ENCODE peak calls at places on chromosomes 7 and 10, in ten cellular contexts. O, G, H, E, L, B, R, F, S and Z are unnamed samples.
A peak's percentile ranks its signal among the peaks of the same experiment; 100 is the strongest.

GRCh38 chr7:157140118-157140905 is 1.6 kb downstream of the UBE3C start:
- DNase-seq in O (peak; percentile 21), G (no peak), H (no peak), E (no peak), L (no peak), B (no peak), R (no peak), F (no peak), S (no peak), Z (no peak)

GRCh38 chr10:43262043-43262901 is 4.6 kb downstream of the RASGEF1A start:
- DNase-seq in O (no peak), G (no peak), H (peak; percentile 65), E (no peak), L (no peak), B (peak; percentile 54), R (no peak), F (no peak), S (peak; percentile 14), Z (no peak)

GRCh38 chr10:24988831-24989769 is 26.9 kb downstream of the ENKUR start:
- DNase-seq in O (no peak), G (no peak), H (no peak), E (no peak), L (no peak), B (no peak), R (no peak), F (no peak), S (no peak), Z (no peak)

GRCh38 chr7:96952974-96953391 is 52.4 kb upstream of the DLX6 start:
- DNase-seq in O (no peak), G (no peak), H (no peak), E (peak; percentile 31), L (no peak), B (no peak), R (no peak), F (no peak), S (no peak), Z (peak; percentile 23)

GRCh38 chr7:143015102-143015501 is 11.8 kb downstream of the OR9A2 start:
- DNase-seq in O (peak; percentile 71), G (no peak), H (no peak), E (no peak), L (no peak), B (no peak), R (peak; percentile 71), F (no peak), S (peak; percentile 22), Z (no peak)

GRCh38 chr7:121494531-121494930 is 98.4 kb upstream of the FAM3C start:
- DNase-seq in O (no peak), G (no peak), H (no peak), E (no peak), L (no peak), B (no peak), R (no peak), F (no peak), S (no peak), Z (no peak)

GRCh38 chr7:81264116-81264515 is 345.3 kb upstream of the SEMA3C start:
- DNase-seq in O (peak; percentile 1), G (peak; percentile 5), H (no peak), E (peak; percentile 67), L (no peak), B (no peak), R (no peak), F (no peak), S (no peak), Z (no peak)

GRCh38 chr7:96501318-96501717 is 179.4 kb upstream of the SLC25A13 start:
- DNase-seq in O (no peak), G (no peak), H (no peak), E (no peak), L (no peak), B (no peak), R (no peak), F (no peak), S (no peak), Z (no peak)

GRCh38 chr10:44703241-44704155 is 207.6 kb upstream of the TMEM72 start:
- DNase-seq in O (no peak), G (no peak), H (no peak), E (no peak), L (no peak), B (no peak), R (no peak), F (peak; percentile 81), S (no peak), Z (peak; percentile 25)

GRCh38 chr10:109820620-109821405 is 102.5 kb downstream of the XPNPEP1 start:
- DNase-seq in O (no peak), G (no peak), H (no peak), E (no peak), L (no peak), B (no peak), R (no peak), F (no peak), S (no peak), Z (no peak)

GRCh38 chr7:35379481-35379880 is 125.6 kb upstream of the TBX20 start:
- DNase-seq in O (no peak), G (no peak), H (no peak), E (no peak), L (no peak), B (no peak), R (no peak), F (no peak), S (no peak), Z (no peak)

GRCh38 chr10:119403927-119404326 is 138.6 kb downstream of the RGS10 start:
- DNase-seq in O (no peak), G (no peak), H (no peak), E (no peak), L (no peak), B (no peak), R (no peak), F (no peak), S (no peak), Z (no peak)
- TF ChIP-seq CTCF in O (no peak), G (no peak), H (peak; percentile 28), E (no peak), L (no peak), B (no peak), R (no peak), F (no peak), S (no peak), Z (no peak)

GRCh38 chr7:105677395-105677701 is 96.1 kb upstream of the EFCAB10 start:
- DNase-seq in O (no peak), G (no peak), H (no peak), E (no peak), L (no peak), B (no peak), R (no peak), F (no peak), S (no peak), Z (no peak)
- H3K27ac ChIP-seq in O (no peak overlapping the region), G (no peak overlapping the region), H (no peak overlapping the region), E (no peak overlapping the region), L (no peak overlapping the region), B (no peak overlapping the region), R (no peak overlapping the region), F (no peak overlapping the region), S (peak overlapping the region; percentile 66), Z (no peak overlapping the region)

DNA sequence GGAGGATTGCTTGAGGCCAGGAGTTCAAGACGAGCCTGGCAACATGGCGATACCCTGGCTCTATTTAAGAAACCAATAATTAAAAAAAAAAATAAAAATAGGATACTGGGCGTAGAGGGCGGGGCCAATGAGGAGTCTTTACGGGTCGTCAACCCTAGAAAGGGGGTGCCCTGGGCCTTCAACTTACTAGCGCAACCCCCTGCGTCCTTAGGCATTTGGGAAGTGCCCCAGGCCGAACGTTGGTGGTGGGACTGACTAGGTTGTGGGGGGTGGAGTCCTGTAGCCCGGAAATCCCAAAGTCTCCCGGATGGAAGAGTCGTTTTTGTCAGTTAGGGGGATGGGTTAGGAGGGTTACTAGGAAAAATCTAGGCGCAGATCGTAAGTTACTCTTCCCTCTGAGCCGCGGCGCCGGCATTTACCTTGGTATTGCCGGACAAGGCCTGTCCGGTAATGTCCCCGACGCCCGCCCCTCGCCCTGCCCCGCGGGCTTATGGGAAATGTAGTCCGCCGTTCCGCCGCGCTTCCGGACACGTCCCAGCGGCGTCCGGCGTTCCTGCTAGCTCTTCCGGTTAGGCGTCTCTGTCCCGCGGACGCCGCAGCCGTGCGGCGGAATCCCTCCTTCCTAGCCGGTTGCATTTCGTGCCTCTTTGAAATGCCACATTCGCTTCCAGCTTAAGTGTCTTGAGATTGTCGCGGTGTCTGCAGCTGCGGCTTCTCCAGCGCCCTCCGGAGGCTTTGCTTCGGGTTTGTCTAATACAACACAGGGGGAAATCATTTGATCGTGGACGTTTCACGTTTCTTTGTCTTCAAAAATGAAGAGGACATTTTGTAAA is 1.3 kb upstream of the ACBD5 start:
- DNase-seq in O (peak; percentile 96), G (peak; percentile 87), H (peak; percentile 96), E (peak; percentile 78), L (peak; percentile 92), B (peak; percentile 97), R (peak; percentile 96), F (peak; percentile 96), S (peak; percentile 88), Z (peak; percentile 81)
- TF ChIP-seq CTCF in O (peak; percentile 77), G (no peak), H (peak; percentile 62), E (peak; percentile 50), L (peak; percentile 25), B (peak; percentile 39), R (peak; percentile 45), F (peak; percentile 22), S (peak; percentile 16), Z (peak; percentile 31)

DNA sequence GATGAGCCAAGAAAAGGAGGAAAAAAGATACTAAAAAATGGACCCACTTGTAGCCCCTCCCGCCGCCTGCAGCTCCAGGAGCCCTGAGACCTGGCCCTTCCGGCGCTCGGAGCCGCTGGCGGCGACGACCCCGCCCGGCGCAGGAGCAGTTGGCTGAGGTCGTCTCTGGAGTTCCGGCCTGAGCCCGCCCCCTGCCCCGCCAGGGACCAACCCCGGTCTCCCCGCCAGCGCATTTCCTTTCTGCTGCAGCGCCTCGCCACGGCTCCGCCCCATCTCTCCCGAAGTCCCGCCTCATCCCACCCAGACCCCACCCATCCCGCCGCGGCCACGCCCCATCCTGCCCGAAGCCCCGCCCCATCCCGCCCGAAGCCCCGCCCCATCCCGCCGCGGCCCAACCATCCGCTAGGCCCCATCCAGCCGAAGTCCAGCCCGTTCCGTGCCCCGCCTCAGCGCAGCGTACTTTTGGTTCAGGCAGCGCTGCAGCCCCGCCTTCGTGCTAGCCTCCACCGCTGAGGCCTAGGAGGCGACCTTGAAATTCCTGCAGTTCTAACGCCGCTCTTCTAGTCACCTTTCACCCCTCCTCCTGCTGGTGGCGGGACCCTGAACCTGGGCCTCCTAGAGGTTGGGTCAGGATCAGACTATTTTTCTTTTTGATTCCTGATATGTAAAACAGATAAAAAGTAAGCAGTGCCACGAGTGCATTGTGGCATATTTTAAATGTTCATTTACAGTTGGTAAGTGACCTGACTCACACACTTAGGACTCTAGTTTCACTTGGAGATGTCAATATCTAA is at the start of gene STN1:
- DNase-seq in O (peak; percentile 97), G (peak; percentile 94), H (peak; percentile 99), E (peak; percentile 67), L (peak; percentile 97), B (peak; percentile 99), R (peak; percentile 97), F (peak; percentile 98), S (peak; percentile 95), Z (peak; percentile 97)
- H3K27ac ChIP-seq in O (peak within 1 kb of the TSS; percentile 55), G (peak within 1 kb of the TSS; percentile 77), H (peak within 1 kb of the TSS; percentile 72), E (peak within 1 kb of the TSS; percentile 56), L (peak within 1 kb of the TSS; percentile 93), B (peak within 1 kb of the TSS; percentile 98), R (peak within 1 kb of the TSS; percentile 57), F (peak within 1 kb of the TSS; percentile 88), S (peak within 1 kb of the TSS; percentile 90), Z (peak within 1 kb of the TSS; percentile 99)

DNA sequence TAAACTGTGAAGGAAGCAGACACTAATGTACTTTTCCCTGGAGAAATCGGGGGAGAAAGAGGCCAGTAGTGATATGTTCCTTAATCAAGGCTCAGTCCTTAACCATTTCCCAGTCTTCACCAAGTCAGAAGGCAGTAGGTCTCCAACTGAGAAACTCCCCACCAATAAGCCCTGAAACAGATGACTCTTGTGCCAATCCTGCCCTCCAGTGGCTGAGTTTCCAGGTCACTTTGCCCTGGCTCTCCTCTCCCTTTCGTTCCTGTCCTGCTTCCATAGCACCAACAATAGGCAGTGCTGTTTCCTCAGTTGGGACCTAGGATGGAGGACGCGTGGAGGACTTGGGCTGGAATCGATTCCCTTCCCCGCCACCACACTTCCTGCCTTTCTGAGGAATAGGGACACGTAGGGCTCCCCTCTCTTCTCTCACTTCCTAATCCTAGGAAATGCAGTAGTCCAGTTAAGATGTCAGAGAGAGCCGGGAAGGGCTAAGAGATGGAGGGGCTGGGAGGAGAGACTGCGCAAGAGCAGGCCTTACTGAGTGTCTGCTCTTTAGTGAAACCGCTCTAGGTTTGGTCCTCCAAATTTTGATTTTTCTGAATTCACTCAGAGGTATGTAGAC is 23.4 kb downstream of the ATOH7 start:
- DNase-seq in O (peak; percentile 70), G (peak; percentile 78), H (peak; percentile 95), E (no peak), L (no peak), B (peak; percentile 80), R (peak; percentile 28), F (peak; percentile 84), S (no peak), Z (peak; percentile 83)
- TF ChIP-seq CTCF in O (peak; percentile 79), G (peak; percentile 82), H (peak; percentile 89), E (peak; percentile 78), L (peak; percentile 7), B (peak; percentile 67), R (peak; percentile 45), F (peak; percentile 69), S (no peak), Z (peak; percentile 77)